ENCODE peak calls at places on chromosomes 4 and X, in ten cellular contexts. One of them, this sample, is unnamed.

GRCh38 chr4:108751321-108751720 is 11.5 kb downstream of the ETNPPL start:
- DNase-seq in NCI-H1092: no peak
- DNase-seq in mucosa of descending colon: no peak
- DNase-seq in retina: no peak
- DNase-seq in activated naive CD4-positive, alpha-beta T cell treated with anti-CD3 and anti-CD28 coated beads, Interleukin-2, amount 10 ng/mL, durations not matched to agents 7 days and 5 days: no peak
- DNase-seq in PC-9: no peak
- DNase-seq in HS-5: no peak
- DNase-seq in choroid plexus epithelial cell: no peak
- DNase-seq in neural crest cell: no peak
- DNase-seq in left lung: no peak
- DNase-seq in this sample: no peak

GRCh38 chr4:125303821-125304220 is 10.9 kb upstream of the FAT4 start:
- DNase-seq in NCI-H1092: no peak
- DNase-seq in mucosa of descending colon: no peak
- DNase-seq in retina: no peak
- DNase-seq in activated naive CD4-positive, alpha-beta T cell treated with anti-CD3 and anti-CD28 coated beads, Interleukin-2, amount 10 ng/mL, durations not matched to agents 7 days and 5 days: no peak
- DNase-seq in PC-9: no peak
- DNase-seq in HS-5: no peak
- DNase-seq in choroid plexus epithelial cell: no peak
- DNase-seq in neural crest cell: no peak
- DNase-seq in left lung: no peak
- DNase-seq in this sample: no peak

GRCh38 chrX:119529355-119530276 is 35.6 kb downstream of the STEEP1 start:
- DNase-seq in NCI-H1092: no peak
- DNase-seq in mucosa of descending colon: no peak
- DNase-seq in retina: no peak
- DNase-seq in activated naive CD4-positive, alpha-beta T cell treated with anti-CD3 and anti-CD28 coated beads, Interleukin-2, amount 10 ng/mL, durations not matched to agents 7 days and 5 days: no peak
- DNase-seq in PC-9: no peak
- DNase-seq in HS-5: no peak
- DNase-seq in choroid plexus epithelial cell: peak
- DNase-seq in neural crest cell: no peak
- DNase-seq in left lung: no peak
- DNase-seq in this sample: no peak

GRCh38 chrX:111133389-111133788 is 37.4 kb downstream of the PAK3 start:
- DNase-seq in NCI-H1092: no peak
- DNase-seq in mucosa of descending colon: no peak
- DNase-seq in retina: no peak
- DNase-seq in activated naive CD4-positive, alpha-beta T cell treated with anti-CD3 and anti-CD28 coated beads, Interleukin-2, amount 10 ng/mL, durations not matched to agents 7 days and 5 days: no peak
- DNase-seq in PC-9: no peak
- DNase-seq in HS-5: no peak
- DNase-seq in choroid plexus epithelial cell: no peak
- DNase-seq in neural crest cell: no peak
- DNase-seq in left lung: no peak
- DNase-seq in this sample: peak

GRCh38 chrX:28628101-28628500 is 40.9 kb downstream of the IL1RAPL1 start:
- DNase-seq in NCI-H1092: no peak
- DNase-seq in mucosa of descending colon: no peak
- DNase-seq in retina: no peak
- DNase-seq in activated naive CD4-positive, alpha-beta T cell treated with anti-CD3 and anti-CD28 coated beads, Interleukin-2, amount 10 ng/mL, durations not matched to agents 7 days and 5 days: no peak
- DNase-seq in PC-9: no peak
- DNase-seq in HS-5: no peak
- DNase-seq in choroid plexus epithelial cell: peak
- DNase-seq in neural crest cell: no peak
- DNase-seq in left lung: no peak
- DNase-seq in this sample: no peak

GRCh38 chr4:112315446-112315845 is 18.3 kb downstream of the ALPK1 start:
- DNase-seq in NCI-H1092: no peak
- DNase-seq in mucosa of descending colon: no peak
- DNase-seq in retina: no peak
- DNase-seq in activated naive CD4-positive, alpha-beta T cell treated with anti-CD3 and anti-CD28 coated beads, Interleukin-2, amount 10 ng/mL, durations not matched to agents 7 days and 5 days: no peak
- DNase-seq in PC-9: no peak
- DNase-seq in HS-5: no peak
- DNase-seq in choroid plexus epithelial cell: no peak
- DNase-seq in neural crest cell: no peak
- DNase-seq in left lung: no peak
- DNase-seq in this sample: no peak

GRCh38 chrX:44314259-44314734 is 29.2 kb downstream of the EFHC2 start:
- DNase-seq in NCI-H1092: no peak
- DNase-seq in mucosa of descending colon: peak
- DNase-seq in retina: peak
- DNase-seq in activated naive CD4-positive, alpha-beta T cell treated with anti-CD3 and anti-CD28 coated beads, Interleukin-2, amount 10 ng/mL, durations not matched to agents 7 days and 5 days: no peak
- DNase-seq in PC-9: peak
- DNase-seq in HS-5: peak
- DNase-seq in choroid plexus epithelial cell: peak
- DNase-seq in neural crest cell: no peak
- DNase-seq in left lung: no peak
- DNase-seq in this sample: peak

GRCh38 chrX:152725409-152725808 is 8.1 kb downstream of the CSAG1 start:
- DNase-seq in NCI-H1092: no peak
- DNase-seq in mucosa of descending colon: no peak
- DNase-seq in retina: no peak
- DNase-seq in activated naive CD4-positive, alpha-beta T cell treated with anti-CD3 and anti-CD28 coated beads, Interleukin-2, amount 10 ng/mL, durations not matched to agents 7 days and 5 days: no peak
- DNase-seq in PC-9: peak
- DNase-seq in HS-5: no peak
- DNase-seq in choroid plexus epithelial cell: no peak
- DNase-seq in neural crest cell: no peak
- DNase-seq in left lung: no peak
- DNase-seq in this sample: no peak

GRCh38 chr4:117429061-117429460 is 343.7 kb upstream of the TRAM1L1 start:
- DNase-seq in NCI-H1092: no peak
- DNase-seq in mucosa of descending colon: no peak
- DNase-seq in retina: no peak
- DNase-seq in activated naive CD4-positive, alpha-beta T cell treated with anti-CD3 and anti-CD28 coated beads, Interleukin-2, amount 10 ng/mL, durations not matched to agents 7 days and 5 days: no peak
- DNase-seq in PC-9: no peak
- DNase-seq in HS-5: no peak
- DNase-seq in choroid plexus epithelial cell: no peak
- DNase-seq in neural crest cell: no peak
- DNase-seq in left lung: no peak
- DNase-seq in this sample: no peak

GRCh38 chr4:140928880-140929279 is 172.7 kb upstream of the TBC1D9 start:
- DNase-seq in NCI-H1092: no peak
- DNase-seq in mucosa of descending colon: no peak
- DNase-seq in retina: no peak
- DNase-seq in activated naive CD4-positive, alpha-beta T cell treated with anti-CD3 and anti-CD28 coated beads, Interleukin-2, amount 10 ng/mL, durations not matched to agents 7 days and 5 days: no peak
- DNase-seq in PC-9: no peak
- DNase-seq in HS-5: no peak
- DNase-seq in choroid plexus epithelial cell: peak
- DNase-seq in neural crest cell: no peak
- DNase-seq in left lung: no peak
- DNase-seq in this sample: peak

GRCh38 chrX:13791559-13791958 is 25.3 kb downstream of the GPM6B start:
- DNase-seq in NCI-H1092: peak
- DNase-seq in mucosa of descending colon: no peak
- DNase-seq in retina: peak
- DNase-seq in activated naive CD4-positive, alpha-beta T cell treated with anti-CD3 and anti-CD28 coated beads, Interleukin-2, amount 10 ng/mL, durations not matched to agents 7 days and 5 days: no peak
- DNase-seq in PC-9: no peak
- DNase-seq in HS-5: no peak
- DNase-seq in choroid plexus epithelial cell: no peak
- DNase-seq in neural crest cell: no peak
- DNase-seq in left lung: no peak
- DNase-seq in this sample: peak

GRCh38 chr4:146709956-146710355 is 71.3 kb downstream of the POU4F2 start:
- DNase-seq in NCI-H1092: no peak
- DNase-seq in mucosa of descending colon: no peak
- DNase-seq in retina: no peak
- DNase-seq in activated naive CD4-positive, alpha-beta T cell treated with anti-CD3 and anti-CD28 coated beads, Interleukin-2, amount 10 ng/mL, durations not matched to agents 7 days and 5 days: no peak
- DNase-seq in PC-9: no peak
- DNase-seq in HS-5: no peak
- DNase-seq in choroid plexus epithelial cell: no peak
- DNase-seq in neural crest cell: no peak
- DNase-seq in left lung: no peak
- DNase-seq in this sample: no peak

GRCh38 chr4:35965300-35965699 is 279.0 kb downstream of the ARAP2 start:
- DNase-seq in NCI-H1092: no peak
- DNase-seq in mucosa of descending colon: no peak
- DNase-seq in retina: no peak
- DNase-seq in activated naive CD4-positive, alpha-beta T cell treated with anti-CD3 and anti-CD28 coated beads, Interleukin-2, amount 10 ng/mL, durations not matched to agents 7 days and 5 days: no peak
- DNase-seq in PC-9: no peak
- DNase-seq in HS-5: no peak
- DNase-seq in choroid plexus epithelial cell: no peak
- DNase-seq in neural crest cell: no peak
- DNase-seq in left lung: no peak
- DNase-seq in this sample: no peak

GRCh38 chr4:54940996-54941395 is 184.4 kb downstream of the KDR start:
- DNase-seq in NCI-H1092: no peak
- DNase-seq in mucosa of descending colon: no peak
- DNase-seq in retina: no peak
- DNase-seq in activated naive CD4-positive, alpha-beta T cell treated with anti-CD3 and anti-CD28 coated beads, Interleukin-2, amount 10 ng/mL, durations not matched to agents 7 days and 5 days: peak
- DNase-seq in PC-9: no peak
- DNase-seq in HS-5: no peak
- DNase-seq in choroid plexus epithelial cell: no peak
- DNase-seq in neural crest cell: no peak
- DNase-seq in left lung: no peak
- DNase-seq in this sample: no peak

GRCh38 chrX:11619426-11619825 is 46.3 kb downstream of the ARHGAP6 start:
- DNase-seq in NCI-H1092: no peak
- DNase-seq in mucosa of descending colon: no peak
- DNase-seq in retina: no peak
- DNase-seq in activated naive CD4-positive, alpha-beta T cell treated with anti-CD3 and anti-CD28 coated beads, Interleukin-2, amount 10 ng/mL, durations not matched to agents 7 days and 5 days: no peak
- DNase-seq in PC-9: no peak
- DNase-seq in HS-5: peak
- DNase-seq in choroid plexus epithelial cell: no peak
- DNase-seq in neural crest cell: no peak
- DNase-seq in left lung: no peak
- DNase-seq in this sample: peak

GRCh38 chr4:80986021-80986420 is 44.5 kb upstream of the BMP3 start:
- DNase-seq in NCI-H1092: no peak
- DNase-seq in mucosa of descending colon: no peak
- DNase-seq in retina: peak
- DNase-seq in activated naive CD4-positive, alpha-beta T cell treated with anti-CD3 and anti-CD28 coated beads, Interleukin-2, amount 10 ng/mL, durations not matched to agents 7 days and 5 days: no peak
- DNase-seq in PC-9: no peak
- DNase-seq in HS-5: no peak
- DNase-seq in choroid plexus epithelial cell: no peak
- DNase-seq in neural crest cell: no peak
- DNase-seq in left lung: no peak
- DNase-seq in this sample: no peak

GRCh38 chr4:185341841-185342240 is 53.9 kb downstream of the LRP2BP start:
- DNase-seq in NCI-H1092: no peak
- DNase-seq in mucosa of descending colon: no peak
- DNase-seq in retina: no peak
- DNase-seq in activated naive CD4-positive, alpha-beta T cell treated with anti-CD3 and anti-CD28 coated beads, Interleukin-2, amount 10 ng/mL, durations not matched to agents 7 days and 5 days: no peak
- DNase-seq in PC-9: no peak
- DNase-seq in HS-5: no peak
- DNase-seq in choroid plexus epithelial cell: no peak
- DNase-seq in neural crest cell: no peak
- DNase-seq in left lung: no peak
- DNase-seq in this sample: no peak

GRCh38 chr4:55721651-55722050 is 85.6 kb upstream of the NMU start:
- DNase-seq in NCI-H1092: no peak
- DNase-seq in mucosa of descending colon: no peak
- DNase-seq in retina: no peak
- DNase-seq in activated naive CD4-positive, alpha-beta T cell treated with anti-CD3 and anti-CD28 coated beads, Interleukin-2, amount 10 ng/mL, durations not matched to agents 7 days and 5 days: no peak
- DNase-seq in PC-9: no peak
- DNase-seq in HS-5: no peak
- DNase-seq in choroid plexus epithelial cell: no peak
- DNase-seq in neural crest cell: no peak
- DNase-seq in left lung: no peak
- DNase-seq in this sample: no peak

GRCh38 chr4:22794731-22795130 is 102.0 kb downstream of the GBA3 start:
- DNase-seq in NCI-H1092: no peak
- DNase-seq in mucosa of descending colon: no peak
- DNase-seq in retina: no peak
- DNase-seq in activated naive CD4-positive, alpha-beta T cell treated with anti-CD3 and anti-CD28 coated beads, Interleukin-2, amount 10 ng/mL, durations not matched to agents 7 days and 5 days: no peak
- DNase-seq in PC-9: no peak
- DNase-seq in HS-5: no peak
- DNase-seq in choroid plexus epithelial cell: no peak
- DNase-seq in neural crest cell: no peak
- DNase-seq in left lung: no peak
- DNase-seq in this sample: no peak

GRCh38 chrX:10017866-10018265 is 50.7 kb downstream of the CLDN34 start:
- DNase-seq in NCI-H1092: no peak
- DNase-seq in mucosa of descending colon: peak
- DNase-seq in retina: no peak
- DNase-seq in activated naive CD4-positive, alpha-beta T cell treated with anti-CD3 and anti-CD28 coated beads, Interleukin-2, amount 10 ng/mL, durations not matched to agents 7 days and 5 days: no peak
- DNase-seq in PC-9: peak
- DNase-seq in HS-5: peak
- DNase-seq in choroid plexus epithelial cell: peak
- DNase-seq in neural crest cell: no peak
- DNase-seq in left lung: no peak
- DNase-seq in this sample: peak

GRCh38 chr4:42278709-42279324 is 118.5 kb upstream of the SHISA3 start:
- DNase-seq in NCI-H1092: no peak
- DNase-seq in mucosa of descending colon: no peak
- DNase-seq in retina: no peak
- DNase-seq in activated naive CD4-positive, alpha-beta T cell treated with anti-CD3 and anti-CD28 coated beads, Interleukin-2, amount 10 ng/mL, durations not matched to agents 7 days and 5 days: no peak
- DNase-seq in PC-9: no peak
- DNase-seq in HS-5: no peak
- DNase-seq in choroid plexus epithelial cell: no peak
- DNase-seq in neural crest cell: no peak
- DNase-seq in left lung: no peak
- DNase-seq in this sample: no peak

GRCh38 chr4:77699731-77700210 is 94.2 kb downstream of the CXCL13 start:
- DNase-seq in NCI-H1092: no peak
- DNase-seq in mucosa of descending colon: no peak
- DNase-seq in retina: peak
- DNase-seq in activated naive CD4-positive, alpha-beta T cell treated with anti-CD3 and anti-CD28 coated beads, Interleukin-2, amount 10 ng/mL, durations not matched to agents 7 days and 5 days: no peak
- DNase-seq in PC-9: peak
- DNase-seq in HS-5: peak
- DNase-seq in choroid plexus epithelial cell: peak
- DNase-seq in neural crest cell: peak
- DNase-seq in left lung: no peak
- DNase-seq in this sample: peak

GRCh38 chr4:108270466-108271450 is 102.0 kb upstream of the LEF1 start:
- DNase-seq in NCI-H1092: no peak
- DNase-seq in mucosa of descending colon: no peak
- DNase-seq in retina: no peak
- DNase-seq in activated naive CD4-positive, alpha-beta T cell treated with anti-CD3 and anti-CD28 coated beads, Interleukin-2, amount 10 ng/mL, durations not matched to agents 7 days and 5 days: no peak
- DNase-seq in PC-9: no peak
- DNase-seq in HS-5: peak
- DNase-seq in choroid plexus epithelial cell: peak
- DNase-seq in neural crest cell: no peak
- DNase-seq in left lung: no peak
- DNase-seq in this sample: peak

GRCh38 chr4:182929296-182929695 is 12.1 kb upstream of the DCTD start:
- DNase-seq in NCI-H1092: no peak
- DNase-seq in mucosa of descending colon: no peak
- DNase-seq in retina: no peak
- DNase-seq in activated naive CD4-positive, alpha-beta T cell treated with anti-CD3 and anti-CD28 coated beads, Interleukin-2, amount 10 ng/mL, durations not matched to agents 7 days and 5 days: no peak
- DNase-seq in PC-9: no peak
- DNase-seq in HS-5: peak
- DNase-seq in choroid plexus epithelial cell: peak
- DNase-seq in neural crest cell: no peak
- DNase-seq in left lung: no peak
- DNase-seq in this sample: peak

GRCh38 chrX:153603131-153603656 is 4.3 kb upstream of the CCNQ start:
- DNase-seq in NCI-H1092: no peak
- DNase-seq in mucosa of descending colon: no peak
- DNase-seq in retina: no peak
- DNase-seq in activated naive CD4-positive, alpha-beta T cell treated with anti-CD3 and anti-CD28 coated beads, Interleukin-2, amount 10 ng/mL, durations not matched to agents 7 days and 5 days: no peak
- DNase-seq in PC-9: no peak
- DNase-seq in HS-5: no peak
- DNase-seq in choroid plexus epithelial cell: no peak
- DNase-seq in neural crest cell: no peak
- DNase-seq in left lung: no peak
- DNase-seq in this sample: no peak

GRCh38 chr4:188864741-188865140 is 725.5 kb downstream of the TRIML1 start:
- DNase-seq in NCI-H1092: no peak
- DNase-seq in mucosa of descending colon: no peak
- DNase-seq in retina: no peak
- DNase-seq in activated naive CD4-positive, alpha-beta T cell treated with anti-CD3 and anti-CD28 coated beads, Interleukin-2, amount 10 ng/mL, durations not matched to agents 7 days and 5 days: no peak
- DNase-seq in PC-9: no peak
- DNase-seq in HS-5: no peak
- DNase-seq in choroid plexus epithelial cell: no peak
- DNase-seq in neural crest cell: no peak
- DNase-seq in left lung: no peak
- DNase-seq in this sample: no peak

GRCh38 chrX:3788494-3789233 is 75.2 kb upstream of the PRKX start:
- DNase-seq in NCI-H1092: no peak
- DNase-seq in mucosa of descending colon: no peak
- DNase-seq in retina: no peak
- DNase-seq in activated naive CD4-positive, alpha-beta T cell treated with anti-CD3 and anti-CD28 coated beads, Interleukin-2, amount 10 ng/mL, durations not matched to agents 7 days and 5 days: no peak
- DNase-seq in PC-9: no peak
- DNase-seq in HS-5: no peak
- DNase-seq in choroid plexus epithelial cell: no peak
- DNase-seq in neural crest cell: no peak
- DNase-seq in left lung: no peak
- DNase-seq in this sample: no peak

GRCh38 chr4:6408263-6408662 is 64.2 kb downstream of the PPP2R2C start:
- DNase-seq in NCI-H1092: no peak
- DNase-seq in mucosa of descending colon: no peak
- DNase-seq in retina: no peak
- DNase-seq in activated naive CD4-positive, alpha-beta T cell treated with anti-CD3 and anti-CD28 coated beads, Interleukin-2, amount 10 ng/mL, durations not matched to agents 7 days and 5 days: no peak
- DNase-seq in PC-9: no peak
- DNase-seq in HS-5: no peak
- DNase-seq in choroid plexus epithelial cell: no peak
- DNase-seq in neural crest cell: no peak
- DNase-seq in left lung: no peak
- DNase-seq in this sample: no peak

This sample was measured in fibroblast of mammary gland.